ENCODE peak calls at places on chromosome 20, in five cellular contexts. One of them, this sample, is unnamed.

GRCh38 chr20:5100684-5101347 is 18.9 kb downstream of the PCNA start:
- DNase-seq in Karpas-422: peak
- DNase-seq in nephron progenitor cell: peak
- DNase-seq in EL: peak
- DNase-seq in neural progenitor cell: peak
- DNase-seq in this sample: peak

GRCh38 chr20:53920647-53921245 is 149.6 kb downstream of the BCAS1 start:
- DNase-seq in Karpas-422: no peak
- DNase-seq in nephron progenitor cell: no peak
- DNase-seq in EL: no peak
- DNase-seq in neural progenitor cell: no peak
- DNase-seq in this sample: no peak

GRCh38 chr20:8116067-8116811 is 15.8 kb upstream of the PLCB1 start:
- DNase-seq in Karpas-422: no peak
- DNase-seq in nephron progenitor cell: no peak
- DNase-seq in EL: peak
- DNase-seq in neural progenitor cell: no peak
- DNase-seq in this sample: no peak

GRCh38 chr20:51554538-51555165 is 12.1 kb upstream of the NFATC2 start:
- DNase-seq in Karpas-422: no peak
- DNase-seq in nephron progenitor cell: no peak
- DNase-seq in EL: peak
- DNase-seq in neural progenitor cell: no peak
- DNase-seq in this sample: no peak

GRCh38 chr20:57043091-57043490 is 223.3 kb downstream of the BMP7 start:
- DNase-seq in Karpas-422: no peak
- DNase-seq in nephron progenitor cell: no peak
- DNase-seq in EL: no peak
- DNase-seq in neural progenitor cell: no peak
- DNase-seq in this sample: no peak

GRCh38 chr20:46349742-46350056 is 41.4 kb upstream of the CDH22 start:
- DNase-seq in Karpas-422: no peak
- DNase-seq in nephron progenitor cell: no peak
- DNase-seq in EL: no peak
- DNase-seq in neural progenitor cell: no peak
- DNase-seq in this sample: no peak

GRCh38 chr20:18805881-18806280 is 7.7 kb upstream of the SCP2D1 start:
- DNase-seq in Karpas-422: no peak
- DNase-seq in nephron progenitor cell: no peak
- DNase-seq in EL: peak
- DNase-seq in neural progenitor cell: no peak
- DNase-seq in this sample: no peak

GRCh38 chr20:2814587-2815051 is at the start of gene C20orf141:
- DNase-seq in Karpas-422: no peak
- DNase-seq in nephron progenitor cell: no peak
- DNase-seq in EL: peak
- DNase-seq in neural progenitor cell: no peak
- DNase-seq in this sample: no peak

GRCh38 chr20:56859751-56860366 is 230.8 kb downstream of the TFAP2C start:
- DNase-seq in Karpas-422: no peak
- DNase-seq in nephron progenitor cell: peak
- DNase-seq in EL: peak
- DNase-seq in neural progenitor cell: peak
- DNase-seq in this sample: peak